ENCODE peak calls at places on chromosomes 13 and 19, in five cellular contexts. U is H1, E is neuronal stem cell, P is mesenchymal stem cell, W is IMR-90. R is an unnamed sample.

GRCh38 chr19:35142531-35143230 is 374 bp upstream of the FXYD7 start:
- DNase-seq in U (no peak), E (no peak), P (peak), W (no peak), R (peak)

GRCh38 chr13:111623743-111624505 is 303.5 kb downstream of the TEX29 start:
- DNase-seq in U (no peak), E (no peak), P (no peak), W (no peak), R (peak)

GRCh38 chr13:90908792-90909191 is 438.7 kb upstream of the MIR17HG start:
- DNase-seq in U (no peak), E (no peak), P (no peak), W (no peak), R (no peak)

GRCh38 chr13:27293051-27293691 is 22.5 kb downstream of the RASL11A start:
- DNase-seq in U (no peak), E (no peak), P (no peak), W (no peak), R (no peak)

GRCh38 chr13:50437252-50437651 is 406.2 kb downstream of the DLEU7 start:
- DNase-seq in U (no peak), E (no peak), P (peak), W (peak), R (no peak)

GRCh38 chr13:101959016-101959415 is 442.8 kb downstream of the FGF14 start:
- DNase-seq in U (no peak), E (no peak), P (no peak), W (no peak), R (no peak)

GRCh38 chr19:1540353-1540925 is 16.6 kb downstream of the PLK5 start:
- DNase-seq in U (no peak), E (no peak), P (no peak), W (no peak), R (no peak)

GRCh38 chr19:14363203-14364097 is 17.8 kb upstream of the ADGRE5 start:
- DNase-seq in U (peak), E (peak), P (peak), W (peak), R (peak)

GRCh38 chr19:47309608-47310007 is at the start of gene C5AR1:
- DNase-seq in U (no peak), E (no peak), P (no peak), W (no peak), R (no peak)

GRCh38 chr19:8641908-8642547 is 11.6 kb downstream of the NFILZ start:
- DNase-seq in U (no peak), E (no peak), P (peak), W (peak), R (no peak)

GRCh38 chr19:10555613-10555979 is 10.2 kb downstream of the KRI1 start:
- DNase-seq in U (no peak), E (no peak), P (no peak), W (no peak), R (no peak)

GRCh38 chr19:55688422-55689218 is 13.6 kb downstream of the EPN1 start:
- DNase-seq in U (no peak), E (no peak), P (no peak), W (no peak), R (no peak)

GRCh38 chr13:46184277-46184699 is 2.3 kb upstream of the LCP1 start:
- DNase-seq in U (peak), E (no peak), P (no peak), W (no peak), R (peak)

GRCh38 chr19:21604941-21605548 is 99.6 kb downstream of the ZNF429 start:
- DNase-seq in U (no peak), E (no peak), P (no peak), W (no peak), R (no peak)

GRCh38 chr13:94552095-94552494 is 43.9 kb downstream of the TGDS start:
- DNase-seq in U (no peak), E (no peak), P (no peak), W (no peak), R (no peak)

GRCh38 chr19:6832412-6832811 is 55.0 kb upstream of the ADGRE1 start:
- DNase-seq in U (no peak), E (no peak), P (no peak), W (no peak), R (no peak)

GRCh38 chr19:58581227-58582141 is 8.3 kb upstream of the MZF1 start:
- DNase-seq in U (peak), E (peak), P (peak), W (peak), R (peak)

GRCh38 chr13:93386191-93386590 is 159.6 kb downstream of the GPC6 start:
- DNase-seq in U (no peak), E (no peak), P (no peak), W (no peak), R (no peak)

GRCh38 chr13:52070929-52071523 is 46.5 kb downstream of the UTP14C start:
- DNase-seq in U (no peak), E (no peak), P (peak), W (peak), R (no peak)

GRCh38 chr13:90177519-90177918 is 1170.0 kb upstream of the MIR17HG start:
- DNase-seq in U (no peak), E (no peak), P (no peak), W (no peak), R (no peak)

GRCh38 chr19:53086949-53087348 is 16.3 kb downstream of the ZNF160 start:
- DNase-seq in U (no peak), E (no peak), P (no peak), W (peak), R (no peak)

GRCh38 chr13:35086667-35087066 is 144.6 kb downstream of the NBEA start:
- DNase-seq in U (no peak), E (no peak), P (no peak), W (no peak), R (no peak)

GRCh38 chr19:30685601-30686000 is 313.4 kb downstream of the ZNF536 start:
- DNase-seq in U (no peak), E (no peak), P (no peak), W (no peak), R (no peak)

GRCh38 chr13:101303512-101303911 is 112.8 kb downstream of the NALCN start:
- DNase-seq in U (no peak), E (no peak), P (no peak), W (no peak), R (no peak)

GRCh38 chr13:50127726-50128291 is 112.6 kb downstream of the KCNRG start:
- DNase-seq in U (no peak), E (peak), P (no peak), W (no peak), R (peak)

GRCh38 chr13:22062478-22063205 is 391.8 kb downstream of the FGF9 start:
- DNase-seq in U (no peak), E (no peak), P (no peak), W (peak), R (no peak)

GRCh38 chr19:46299004-46299509 is 2.2 kb downstream of the HIF3A start:
- DNase-seq in U (no peak), E (no peak), P (peak), W (peak), R (no peak)

GRCh38 chr19:19826875-19827274 is 5.3 kb upstream of the ZNF506 start:
- DNase-seq in U (no peak), E (no peak), P (no peak), W (no peak), R (no peak)
- H3K14ac ChIP-seq in U (no peak), E (no peak), P (no peak), W (no peak), R (no peak)

GRCh38 chr19:38656171-38656981 is 8.9 kb downstream of the ACTN4 start:
- DNase-seq in U (no peak), E (no peak), P (peak), W (peak), R (no peak)
- H3K9ac ChIP-seq in U (no peak), E (no peak), P (peak), W (peak), R (no peak)

GRCh38 chr19:19613456-19613855 is 5.0 kb downstream of the PBX4 start:
- DNase-seq in U (no peak), E (no peak), P (no peak), W (no peak), R (no peak)
- H3K14ac ChIP-seq in U (no peak), E (no peak), P (no peak), W (peak), R (no peak)

GRCh38 chr19:4636761-4637160 is 2.6 kb upstream of the TNFAIP8L1 start:
- DNase-seq in U (no peak), E (no peak), P (no peak), W (no peak), R (no peak)
- H3K9ac ChIP-seq in U (peak), E (no peak), P (peak), W (peak), R (no peak)

DNA sequence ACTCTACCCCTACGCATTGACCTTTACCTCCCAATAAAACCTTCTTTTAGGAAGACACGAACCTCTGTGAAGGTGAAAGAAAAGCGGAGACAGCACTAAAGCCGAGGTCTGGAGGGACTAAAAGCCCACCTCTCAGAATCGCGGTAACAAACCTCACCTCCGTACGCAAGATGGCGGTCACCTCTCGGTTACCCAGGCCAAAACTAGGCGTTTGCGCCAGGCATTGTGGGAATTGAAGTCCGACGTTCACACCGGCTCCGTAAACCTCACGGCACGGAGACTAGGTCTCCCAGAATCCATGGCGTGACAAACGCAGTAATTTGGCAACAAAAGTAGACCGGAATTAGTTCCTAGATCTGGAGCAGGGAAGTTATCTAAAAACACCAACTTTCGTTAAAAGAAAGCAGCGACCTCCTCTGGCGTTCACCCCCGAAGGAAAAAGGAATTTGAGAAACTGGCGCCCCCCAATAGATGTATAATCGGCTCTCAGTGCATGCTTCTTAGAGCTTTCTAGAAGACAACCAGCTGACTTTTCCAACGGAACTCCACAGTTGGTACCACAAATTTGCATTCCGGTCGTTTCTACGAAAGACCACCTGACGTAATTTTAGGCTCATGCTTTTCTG is at the start of gene N4BP2L2:
- DNase-seq in U (peak), E (peak), P (peak), W (peak), R (peak)
- H3K14ac ChIP-seq in U (no peak), E (no peak), P (peak), W (peak), R (peak)

GRCh38 chr13:113862766-113863510 is 938 bp downstream of the GAS6 start:
- DNase-seq in U (no peak), E (no peak), P (peak), W (no peak), R (peak)
- H3K9ac ChIP-seq in U (no peak), E (peak), P (peak), W (peak), R (no peak)

R was measured in H9.